ENCODE peak calls at places on chromosomes 13 and 19, in six cellular contexts. One of them, this sample, is unnamed.

GRCh38 chr19:51820821-51821446 is 26.0 kb downstream of the FPR3 start:
- DNase-seq in fibroblast of lung: no peak
- DNase-seq in AG10803: no peak
- DNase-seq in heart left ventricle: no peak
- DNase-seq in GM06990: no peak
- DNase-seq in cardiac fibroblast: no peak
- DNase-seq in this sample: no peak

GRCh38 chr19:9132422-9132821 is 5.7 kb upstream of the OR7G3 start:
- DNase-seq in GM06990: no peak
- DNase-seq in AG10803: no peak
- DNase-seq in cardiac fibroblast: no peak
- DNase-seq in heart left ventricle: no peak
- DNase-seq in fibroblast of lung: no peak
- DNase-seq in this sample: no peak

GRCh38 chr19:18274303-18274775 is at the start of gene IQCN:
- DNase-seq in cardiac fibroblast: peak; percentile 55
- DNase-seq in fibroblast of lung: peak; percentile 44
- DNase-seq in AG10803: no peak
- DNase-seq in heart left ventricle: no peak
- DNase-seq in GM06990: no peak
- DNase-seq in this sample: no peak

GRCh38 chr19:6278740-6279619 is 795 bp downstream of the MLLT1 start:
- DNase-seq in cardiac fibroblast: no peak
- DNase-seq in heart left ventricle: no peak
- DNase-seq in GM06990: no peak
- DNase-seq in AG10803: no peak
- DNase-seq in fibroblast of lung: no peak
- DNase-seq in this sample: peak; percentile 41

GRCh38 chr19:3148503-3148902 is 12.7 kb downstream of the GNA15 start:
- DNase-seq in heart left ventricle: no peak
- DNase-seq in AG10803: no peak
- DNase-seq in fibroblast of lung: no peak
- DNase-seq in cardiac fibroblast: no peak
- DNase-seq in GM06990: no peak
- DNase-seq in this sample: no peak

GRCh38 chr13:60392136-60392535 is 4.9 kb upstream of the TDRD3 start:
- DNase-seq in fibroblast of lung: no peak
- DNase-seq in cardiac fibroblast: no peak
- DNase-seq in heart left ventricle: no peak
- DNase-seq in AG10803: no peak
- DNase-seq in GM06990: no peak
- DNase-seq in this sample: no peak

GRCh38 chr19:1214862-1215731 is 9.5 kb downstream of the STK11 start:
- DNase-seq in GM06990: peak; percentile 6
- DNase-seq in cardiac fibroblast: no peak
- DNase-seq in AG10803: no peak
- DNase-seq in heart left ventricle: peak; percentile 80
- DNase-seq in fibroblast of lung: no peak
- DNase-seq in this sample: no peak

GRCh38 chr19:21484631-21485030 is 20.8 kb upstream of the ZNF429 start:
- DNase-seq in fibroblast of lung: no peak
- DNase-seq in GM06990: no peak
- DNase-seq in cardiac fibroblast: no peak
- DNase-seq in heart left ventricle: no peak
- DNase-seq in AG10803: no peak
- DNase-seq in this sample: no peak

GRCh38 chr13:99766641-99767045 is 204.9 kb downstream of the ZIC5 start:
- DNase-seq in heart left ventricle: no peak
- DNase-seq in GM06990: no peak
- DNase-seq in fibroblast of lung: no peak
- DNase-seq in cardiac fibroblast: no peak
- DNase-seq in AG10803: no peak
- DNase-seq in this sample: no peak

GRCh38 chr19:3683405-3683865 is 16.8 kb downstream of the PIP5K1C start:
- DNase-seq in fibroblast of lung: no peak
- DNase-seq in GM06990: no peak
- DNase-seq in cardiac fibroblast: peak; percentile 68
- DNase-seq in heart left ventricle: no peak
- DNase-seq in AG10803: no peak
- DNase-seq in this sample: no peak

GRCh38 chr13:112711528-112712265 is 21.9 kb downstream of the ATP11A start:
- DNase-seq in fibroblast of lung: peak; percentile 97
- DNase-seq in AG10803: peak; percentile 98
- DNase-seq in cardiac fibroblast: peak; percentile 86
- DNase-seq in GM06990: no peak
- DNase-seq in heart left ventricle: no peak
- DNase-seq in this sample: peak; percentile 66

GRCh38 chr19:56660381-56661105 is 11.0 kb downstream of the ZNF835 start:
- DNase-seq in GM06990: no peak
- DNase-seq in fibroblast of lung: no peak
- DNase-seq in AG10803: no peak
- DNase-seq in heart left ventricle: peak; percentile 80
- DNase-seq in cardiac fibroblast: peak; percentile 4
- DNase-seq in this sample: no peak

GRCh38 chr19:36152886-36153525 is 759 bp upstream of the COX7A1 start:
- DNase-seq in GM06990: no peak
- DNase-seq in cardiac fibroblast: no peak
- DNase-seq in heart left ventricle: peak; percentile 46
- DNase-seq in fibroblast of lung: no peak
- DNase-seq in AG10803: no peak
- DNase-seq in this sample: no peak

GRCh38 chr13:99640260-99640659 is 139.0 kb downstream of the TM9SF2 start:
- DNase-seq in fibroblast of lung: no peak
- DNase-seq in heart left ventricle: no peak
- DNase-seq in AG10803: no peak
- DNase-seq in GM06990: no peak
- DNase-seq in cardiac fibroblast: no peak
- DNase-seq in this sample: no peak

GRCh38 chr19:11781295-11782057 is 14.7 kb downstream of the ZNF441 start:
- DNase-seq in cardiac fibroblast: peak; percentile 21
- DNase-seq in AG10803: no peak
- DNase-seq in GM06990: no peak
- DNase-seq in fibroblast of lung: peak; percentile 23
- DNase-seq in heart left ventricle: no peak
- DNase-seq in this sample: no peak

GRCh38 chr19:30209617-30210600 is 162.3 kb upstream of the ZNF536 start:
- DNase-seq in AG10803: no peak
- DNase-seq in fibroblast of lung: no peak
- DNase-seq in heart left ventricle: no peak
- DNase-seq in cardiac fibroblast: no peak
- DNase-seq in GM06990: no peak
- DNase-seq in this sample: no peak

DNA sequence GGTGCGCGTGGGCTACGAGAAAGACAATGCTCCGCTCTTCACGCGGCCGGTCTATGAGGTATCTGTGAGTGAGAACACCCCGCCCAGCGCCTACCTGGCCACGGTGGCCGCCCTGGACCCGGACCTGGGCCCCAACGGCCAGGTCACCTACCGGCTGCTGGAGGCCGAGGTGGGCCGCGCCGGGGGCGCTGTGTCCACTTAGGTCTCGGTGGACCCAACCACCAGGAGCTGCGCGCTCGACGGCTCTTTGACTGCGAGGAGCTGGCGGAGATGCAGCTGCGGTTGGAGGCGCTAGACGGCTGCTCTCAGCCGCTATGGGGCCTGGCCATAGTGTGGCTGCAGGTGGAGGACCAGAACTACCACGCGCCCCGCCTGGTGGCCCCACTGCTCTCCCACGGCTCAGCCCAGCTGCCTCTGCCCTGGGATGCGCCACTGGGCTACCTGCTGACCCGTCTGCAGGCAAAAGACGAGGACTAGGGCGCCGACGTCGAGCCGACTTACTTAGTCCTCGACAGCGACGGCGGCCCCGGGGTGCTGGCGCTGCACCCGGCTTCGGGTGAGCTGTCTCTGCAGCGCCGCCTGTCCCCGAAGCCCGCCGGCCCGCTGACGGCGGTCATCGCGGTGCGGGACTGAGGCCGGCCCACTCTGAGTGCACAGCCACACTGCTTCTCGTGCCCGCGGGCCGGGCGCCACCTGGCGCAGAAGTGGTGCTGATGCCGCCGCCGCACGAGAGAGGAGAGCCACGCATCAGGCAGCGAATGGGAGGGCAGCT is 173.0 kb downstream of the OLFM4 start:
- DNase-seq in GM06990: peak; percentile 1
- DNase-seq in fibroblast of lung: no peak
- DNase-seq in cardiac fibroblast: no peak
- DNase-seq in heart left ventricle: peak; percentile 48
- DNase-seq in AG10803: no peak
- DNase-seq in this sample: no peak
- TF ChIP-seq CTCF in GM06990: no peak
- TF ChIP-seq CTCF in fibroblast of lung: no peak
- TF ChIP-seq CTCF in cardiac fibroblast: no peak
- TF ChIP-seq CTCF in heart left ventricle: no peak
- TF ChIP-seq CTCF in AG10803: no peak
- TF ChIP-seq CTCF in this sample: no peak

DNA sequence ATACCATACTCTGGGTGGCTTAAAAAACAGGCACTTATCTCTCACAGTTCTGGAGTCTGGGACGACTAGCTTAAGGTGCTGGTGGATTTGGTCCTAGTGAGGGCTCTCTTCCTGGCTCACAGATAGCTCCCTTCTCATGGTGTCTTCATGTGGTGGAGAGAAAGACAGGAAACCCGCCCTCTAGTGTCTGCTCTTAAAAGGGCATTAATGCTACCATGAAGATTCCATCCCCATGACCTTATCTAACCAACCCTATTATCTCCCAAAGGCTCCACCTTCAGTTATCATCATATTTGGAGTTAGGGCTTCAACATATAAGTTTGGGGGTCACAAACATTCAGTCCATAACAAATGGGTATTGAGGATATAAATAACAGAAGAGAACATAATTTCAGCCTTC is 139.4 kb downstream of the HS6ST3 start:
- DNase-seq in fibroblast of lung: peak; percentile 6
- DNase-seq in cardiac fibroblast: peak; percentile 32
- DNase-seq in GM06990: no peak
- DNase-seq in AG10803: no peak
- DNase-seq in heart left ventricle: no peak
- DNase-seq in this sample: no peak
- TF ChIP-seq CTCF in fibroblast of lung: no peak
- TF ChIP-seq CTCF in cardiac fibroblast: peak; percentile 48
- TF ChIP-seq CTCF in GM06990: peak; percentile 60
- TF ChIP-seq CTCF in AG10803: peak; percentile 38
- TF ChIP-seq CTCF in heart left ventricle: peak; percentile 14
- TF ChIP-seq CTCF in this sample: peak; percentile 35

GRCh38 chr13:34748078-34748477 is 194.0 kb upstream of the NBEA start:
- DNase-seq in heart left ventricle: no peak
- DNase-seq in GM06990: no peak
- DNase-seq in cardiac fibroblast: peak; percentile 82
- DNase-seq in fibroblast of lung: peak; percentile 79
- DNase-seq in AG10803: peak; percentile 79
- DNase-seq in this sample: no peak
- TF ChIP-seq CTCF in heart left ventricle: no peak
- TF ChIP-seq CTCF in GM06990: no peak
- TF ChIP-seq CTCF in cardiac fibroblast: no peak
- TF ChIP-seq CTCF in fibroblast of lung: no peak
- TF ChIP-seq CTCF in AG10803: no peak
- TF ChIP-seq CTCF in this sample: no peak

GRCh38 chr13:98405107-98405571 is 171.8 kb downstream of the STK24 start:
- DNase-seq in heart left ventricle: no peak
- DNase-seq in fibroblast of lung: peak; percentile 29
- DNase-seq in AG10803: peak; percentile 52
- DNase-seq in GM06990: no peak
- DNase-seq in cardiac fibroblast: no peak
- DNase-seq in this sample: no peak
- TF ChIP-seq CTCF in heart left ventricle: no peak
- TF ChIP-seq CTCF in fibroblast of lung: no peak
- TF ChIP-seq CTCF in AG10803: no peak
- TF ChIP-seq CTCF in GM06990: no peak
- TF ChIP-seq CTCF in cardiac fibroblast: no peak
- TF ChIP-seq CTCF in this sample: no peak